ENCODE peak calls at places on chromosomes 5 and 9, in five cellular contexts. Y is IMR-90, Q is neuronal stem cell, C is H9, P is H1. K is an unnamed sample.

GRCh38 chr5:56052735-56053134 is 58.0 kb upstream of the IL6ST start:
- DNase-seq in P (no peak), C (no peak), Y (peak; percentile 40), Q (no peak), K (no peak)

GRCh38 chr9:22146604-22147003 is 137.5 kb upstream of the CDKN2B start:
- DNase-seq in C (no peak), Y (no peak), P (no peak), Q (no peak), K (no peak)

GRCh38 chr5:13613621-13614020 is 330.9 kb downstream of the DNAH5 start:
- DNase-seq in C (no peak), P (no peak), Y (no peak), Q (no peak), K (no peak)

GRCh38 chr5:32840606-32841005 is 129.5 kb downstream of the NPR3 start:
- DNase-seq in P (no peak), C (no peak), Y (no peak), Q (no peak), K (no peak)

GRCh38 chr9:137694962-137695875 is 76.4 kb downstream of the EHMT1 start:
- DNase-seq in Y (no peak), Q (peak; percentile 55), C (peak; percentile 89), P (peak; percentile 86), K (peak; percentile 45)

GRCh38 chr5:130034872-130035271 is 130.6 kb downstream of the CHSY3 start:
- DNase-seq in P (no peak), Q (no peak), Y (peak; percentile 8), C (no peak), K (peak; percentile 69)

GRCh38 chr9:82882744-82883143 is 180.2 kb downstream of the RASEF start:
- DNase-seq in Q (no peak), C (no peak), Y (no peak), P (no peak), K (peak; percentile 11)

GRCh38 chr5:1786621-1787471 is 12.8 kb downstream of the MRPL36 start:
- DNase-seq in P (no peak), Y (no peak), Q (no peak), C (no peak), K (no peak)

GRCh38 chr5:76982450-76982849 is 29.6 kb downstream of the CRHBP start:
- DNase-seq in C (no peak), Q (no peak), P (no peak), Y (no peak), K (no peak)

GRCh38 chr5:76983468-76983867 is 30.6 kb downstream of the CRHBP start:
- DNase-seq in C (no peak), Y (no peak), P (no peak), Q (no peak), K (no peak)

GRCh38 chr5:76990899-76991475 is 38.1 kb downstream of the CRHBP start:
- DNase-seq in Q (no peak), C (no peak), Y (no peak), P (no peak), K (no peak)

GRCh38 chr5:76986828-76987526 is 34.1 kb downstream of the CRHBP start:
- DNase-seq in C (no peak), Q (no peak), P (no peak), Y (no peak), K (no peak)
- H2BK15ac ChIP-seq in C (no peak overlapping the region), Q (no peak overlapping the region), P (no peak overlapping the region), Y (no peak overlapping the region), K (no peak overlapping the region)

GRCh38 chr9:4119778-4120554 is 179.9 kb downstream of the GLIS3 start:
- DNase-seq in Y (no peak), P (no peak), Q (no peak), C (no peak), K (no peak)
- H3K4me1 ChIP-seq in Y (peaks cover 11% of the 10 kb centered on the region), P (no peaks in the 10 kb centered on the region), Q (peaks cover 3% of the 10 kb centered on the region), C (no peaks in the 10 kb centered on the region), K (no peaks in the 10 kb centered on the region)

DNA sequence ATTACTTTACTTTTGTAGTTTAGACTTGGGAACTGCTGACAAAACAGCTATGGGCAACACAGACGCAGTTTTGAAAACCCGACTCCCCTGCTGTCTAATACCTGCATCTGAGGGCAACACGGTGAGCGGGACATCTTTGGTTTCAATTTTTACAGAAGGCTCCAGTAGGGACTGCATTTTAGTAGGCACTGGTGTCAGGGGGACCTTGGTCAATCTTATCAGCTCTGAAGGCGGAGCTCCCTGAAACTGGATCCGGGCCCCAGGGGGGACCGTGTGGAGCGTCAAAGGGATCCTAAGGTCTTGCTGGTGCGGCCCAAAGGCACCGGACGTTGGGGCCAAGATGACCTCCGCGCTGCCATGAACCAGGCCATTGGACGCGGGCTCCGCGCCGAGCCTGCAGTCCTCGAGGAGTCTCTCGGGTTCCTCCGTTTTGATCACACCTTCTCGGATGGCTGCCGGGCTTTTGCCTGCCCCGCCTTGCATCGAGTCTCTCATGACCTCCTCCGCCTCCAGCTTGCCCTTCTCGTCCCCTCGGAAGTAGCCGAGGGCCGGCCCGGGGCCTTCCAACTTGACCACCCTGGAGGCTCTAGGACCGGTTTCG is 1.1 kb downstream of the SOX30 start:
- DNase-seq in C (no peak), Q (no peak), Y (no peak), P (no peak), K (no peak)
- H2AFZ ChIP-seq in C (no peak overlapping the region), Q (no peak overlapping the region), Y (peak overlapping the region; percentile 93), P (no peak overlapping the region), K (peak overlapping the region; percentile 87)

DNA sequence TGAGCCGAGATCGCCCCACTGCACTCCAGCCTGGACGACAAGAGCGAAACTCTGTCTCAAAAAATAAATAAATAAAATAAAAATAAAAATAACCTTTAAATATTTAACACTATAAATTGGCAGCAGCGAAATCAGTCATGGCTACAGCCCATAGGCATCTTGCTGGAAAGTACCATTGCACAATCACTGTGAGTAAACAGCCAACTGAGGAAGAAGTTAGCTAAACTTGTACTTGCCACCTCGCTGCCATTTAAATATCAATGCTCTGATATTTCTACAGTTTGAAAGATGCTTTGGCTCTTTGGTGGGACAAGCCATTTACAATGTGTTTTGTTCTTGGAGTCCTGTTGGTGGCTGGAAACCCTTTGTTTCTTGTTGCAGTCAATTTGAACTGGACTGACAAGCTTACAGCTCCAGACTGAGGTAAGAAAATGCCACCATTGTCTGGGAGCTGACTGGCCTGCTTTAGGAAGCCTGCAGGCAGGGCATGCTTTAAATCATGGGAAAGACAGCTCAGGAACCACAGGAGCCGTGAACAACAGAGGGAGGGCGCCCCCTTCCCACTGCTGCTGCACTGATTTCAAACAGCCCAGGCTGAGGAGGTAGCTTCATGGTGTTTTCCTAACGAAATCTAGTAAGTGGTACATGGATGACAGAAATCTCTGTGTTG is 322.8 kb upstream of the RFX3 start:
- DNase-seq in Y (peak; percentile 34), Q (peak; percentile 68), P (peak; percentile 78), C (peak; percentile 80), K (peak; percentile 35)
- H2BK15ac ChIP-seq in Y (no peak overlapping the region), Q (no peak overlapping the region), P (no peak overlapping the region), C (no peak overlapping the region), K (no peak overlapping the region)

GRCh38 chr9:133954862-133955529 is 37.1 kb downstream of the VAV2 start:
- DNase-seq in C (no peak), P (no peak), Y (no peak), Q (no peak), K (no peak)

GRCh38 chr9:133958756-133959155 is 33.4 kb downstream of the VAV2 start:
- DNase-seq in Y (no peak), C (no peak), P (no peak), Q (no peak), K (no peak)

GRCh38 chr9:133955821-133956411 is 36.2 kb downstream of the VAV2 start:
- DNase-seq in P (peak; percentile 77), Q (peak; percentile 47), Y (peak; percentile 47), C (peak; percentile 74), K (peak; percentile 71)

GRCh38 chr9:133957328-133957727 is 34.8 kb downstream of the VAV2 start:
- DNase-seq in C (no peak), Q (no peak), P (no peak), Y (no peak), K (no peak)

GRCh38 chr9:133956520-133957076 is 35.5 kb downstream of the VAV2 start:
- DNase-seq in Q (no peak), Y (peak; percentile 37), P (no peak), C (peak; percentile 69), K (peak; percentile 73)
- H3K4me1 ChIP-seq in Q (peaks cover 52% of the 10 kb centered on the region), Y (peaks cover 24% of the 10 kb centered on the region), P (peaks cover 40% of the 10 kb centered on the region), C (peaks cover 11% of the 10 kb centered on the region), K (peaks cover 65% of the 10 kb centered on the region)

DNA sequence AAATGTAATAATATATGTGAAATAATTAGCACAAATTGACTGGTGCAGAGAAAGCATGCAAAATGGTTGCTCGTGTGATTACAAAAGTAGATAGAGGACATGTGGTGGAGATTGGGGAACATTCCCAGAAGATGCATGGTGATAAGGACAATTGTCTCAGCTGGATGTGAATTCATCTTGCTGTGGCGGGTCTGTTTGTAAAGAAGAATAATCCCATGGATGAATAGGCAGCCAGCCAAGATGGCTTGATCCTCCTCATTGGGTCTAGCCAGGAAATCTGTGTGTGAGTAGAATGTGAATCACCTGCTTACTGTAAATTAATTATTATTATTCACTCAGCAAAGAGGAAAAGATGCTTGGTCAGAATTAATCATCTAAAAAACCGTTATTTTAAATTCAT is 12.6 kb upstream of the DPYSL3 start:
- DNase-seq in Y (peak; percentile 83), P (no peak), Q (no peak), C (no peak), K (no peak)
- H2AFZ ChIP-seq in Y (no peak overlapping the region), P (no peak overlapping the region), Q (no peak overlapping the region), C (no peak overlapping the region), K (no peak overlapping the region)

DNA sequence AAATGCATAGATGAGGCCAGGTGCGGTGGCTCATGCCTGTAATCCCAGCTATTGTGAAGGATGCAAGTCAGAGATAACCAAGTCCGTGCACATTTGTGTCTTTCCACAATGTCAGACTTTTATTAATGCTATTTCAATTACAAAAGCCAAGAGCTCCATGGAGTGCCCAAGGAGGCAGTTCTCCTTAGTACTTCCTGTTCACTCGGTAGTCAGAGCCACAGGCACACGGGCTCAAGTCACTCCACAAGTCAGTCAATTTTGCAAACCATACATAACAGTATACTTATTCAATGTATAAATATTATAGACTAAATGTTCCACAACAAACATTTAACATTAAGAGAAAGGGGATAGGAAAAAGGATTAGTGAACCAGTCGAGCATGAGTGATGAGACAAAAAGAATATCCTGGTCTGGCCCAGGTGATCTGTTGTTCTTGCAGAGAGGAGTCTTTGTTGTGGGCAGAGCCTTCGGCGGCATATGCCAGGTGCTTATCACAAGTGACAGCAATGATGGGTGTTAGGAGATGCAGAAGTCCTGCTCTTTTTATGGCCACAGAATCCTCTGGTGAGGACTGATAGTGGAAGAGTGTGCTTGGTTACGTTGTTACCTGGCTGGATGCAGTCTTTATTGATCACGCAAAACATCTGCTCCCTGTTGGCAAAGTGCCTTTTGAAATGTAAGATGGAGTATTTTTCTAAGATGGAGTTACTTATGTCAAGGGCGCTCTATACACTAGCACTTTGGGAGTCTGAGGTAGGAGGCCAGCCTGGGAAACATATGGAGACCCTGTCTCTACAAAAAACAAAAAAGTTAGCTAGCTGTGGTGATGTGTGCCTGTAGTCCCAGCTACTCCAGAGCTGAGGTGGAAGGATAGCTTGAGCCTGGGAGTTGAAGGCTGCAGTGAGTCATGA is 167.0 kb upstream of the FBXL17 start:
- DNase-seq in Y (no peak), C (no peak), Q (no peak), P (no peak), K (no peak)
- H2BK15ac ChIP-seq in Y (no peak overlapping the region), C (no peak overlapping the region), Q (no peak overlapping the region), P (no peak overlapping the region), K (no peak overlapping the region)